ENCODE peak calls at places on chromosomes 13 and 19, in six cellular contexts. One of them, this sample, is unnamed.

GRCh38 chr13:30408319-30409101 is 13.8 kb upstream of the UBE2L5 start:
- DNase-seq in AG09309: no peak
- DNase-seq in astrocyte: peak; percentile 77
- DNase-seq in IMR-90: peak; percentile 79
- DNase-seq in cardiac muscle cell: peak; percentile 88
- DNase-seq in cardiac fibroblast: peak; percentile 92
- DNase-seq in this sample: peak; percentile 89

GRCh38 chr19:29098863-29099481 is 114.0 kb downstream of the UQCRFS1 start:
- DNase-seq in astrocyte: no peak
- DNase-seq in IMR-90: peak; percentile 77
- DNase-seq in cardiac muscle cell: no peak
- DNase-seq in cardiac fibroblast: peak; percentile 83
- DNase-seq in AG09309: peak; percentile 92
- DNase-seq in this sample: peak; percentile 94

GRCh38 chr19:52603558-52604207 is 33.6 kb downstream of the ZNF701 start:
- DNase-seq in IMR-90: peak; percentile 28
- DNase-seq in AG09309: peak; percentile 85
- DNase-seq in astrocyte: peak; percentile 12
- DNase-seq in cardiac fibroblast: peak; percentile 53
- DNase-seq in cardiac muscle cell: no peak
- DNase-seq in this sample: peak; percentile 82

GRCh38 chr19:13100871-13101589 is 1.6 kb downstream of the LYL1 start:
- DNase-seq in cardiac fibroblast: no peak
- DNase-seq in IMR-90: no peak
- DNase-seq in AG09309: no peak
- DNase-seq in astrocyte: no peak
- DNase-seq in cardiac muscle cell: no peak
- DNase-seq in this sample: no peak

GRCh38 chr13:34967851-34968562 is 25.9 kb downstream of the NBEA start:
- DNase-seq in cardiac muscle cell: no peak
- DNase-seq in cardiac fibroblast: no peak
- DNase-seq in astrocyte: peak; percentile 67
- DNase-seq in IMR-90: no peak
- DNase-seq in AG09309: no peak
- DNase-seq in this sample: no peak

GRCh38 chr13:30792257-30793000 is 57.1 kb downstream of the ALOX5AP start:
- DNase-seq in astrocyte: peak; percentile 93
- DNase-seq in AG09309: peak; percentile 85
- DNase-seq in cardiac fibroblast: peak; percentile 95
- DNase-seq in cardiac muscle cell: no peak
- DNase-seq in IMR-90: peak; percentile 94
- DNase-seq in this sample: peak; percentile 94

GRCh38 chr13:74301200-74302063 is 167.2 kb upstream of the KLF12 start:
- DNase-seq in AG09309: no peak
- DNase-seq in cardiac fibroblast: no peak
- DNase-seq in astrocyte: peak; percentile 20
- DNase-seq in cardiac muscle cell: no peak
- DNase-seq in IMR-90: peak; percentile 24
- DNase-seq in this sample: no peak

GRCh38 chr13:50353651-50354415 is 338.6 kb downstream of the KCNRG start:
- DNase-seq in IMR-90: peak; percentile 62
- DNase-seq in AG09309: no peak
- DNase-seq in cardiac muscle cell: no peak
- DNase-seq in astrocyte: peak; percentile 68
- DNase-seq in cardiac fibroblast: no peak
- DNase-seq in this sample: peak; percentile 87

GRCh38 chr19:55080121-55080914 is 4.6 kb downstream of the EPS8L1 start:
- DNase-seq in cardiac muscle cell: peak; percentile 75
- DNase-seq in astrocyte: no peak
- DNase-seq in IMR-90: peak; percentile 55
- DNase-seq in AG09309: no peak
- DNase-seq in cardiac fibroblast: peak; percentile 64
- DNase-seq in this sample: peak; percentile 67

GRCh38 chr13:106139407-106139806 is 396.1 kb downstream of the EFNB2 start:
- DNase-seq in AG09309: no peak
- DNase-seq in cardiac muscle cell: no peak
- DNase-seq in cardiac fibroblast: no peak
- DNase-seq in IMR-90: peak; percentile 38
- DNase-seq in astrocyte: no peak
- DNase-seq in this sample: peak; percentile 51

GRCh38 chr19:50358483-50359431 is 6.7 kb downstream of the NAPSA start:
- DNase-seq in AG09309: no peak
- DNase-seq in cardiac fibroblast: peak; percentile 61
- DNase-seq in cardiac muscle cell: no peak
- DNase-seq in IMR-90: peak; percentile 20
- DNase-seq in astrocyte: no peak
- DNase-seq in this sample: peak; percentile 48

GRCh38 chr19:44598880-44599279 is 14.5 kb upstream of the IGSF23 start:
- DNase-seq in IMR-90: no peak
- DNase-seq in astrocyte: no peak
- DNase-seq in cardiac muscle cell: no peak
- DNase-seq in cardiac fibroblast: no peak
- DNase-seq in AG09309: no peak
- DNase-seq in this sample: no peak

GRCh38 chr13:76421011-76421410 is 465.2 kb downstream of the KCTD12 start:
- DNase-seq in AG09309: no peak
- DNase-seq in cardiac fibroblast: no peak
- DNase-seq in astrocyte: no peak
- DNase-seq in cardiac muscle cell: no peak
- DNase-seq in IMR-90: no peak
- DNase-seq in this sample: no peak

GRCh38 chr13:68185767-68186166 is 955.6 kb upstream of the PCDH9 start:
- DNase-seq in cardiac muscle cell: no peak
- DNase-seq in IMR-90: no peak
- DNase-seq in cardiac fibroblast: peak; percentile 0
- DNase-seq in astrocyte: no peak
- DNase-seq in AG09309: no peak
- DNase-seq in this sample: peak; percentile 5

GRCh38 chr13:72463561-72463960 is 263.9 kb downstream of the MZT1 start:
- DNase-seq in astrocyte: peak; percentile 84
- DNase-seq in AG09309: no peak
- DNase-seq in cardiac fibroblast: peak; percentile 37
- DNase-seq in IMR-90: no peak
- DNase-seq in cardiac muscle cell: peak; percentile 87
- DNase-seq in this sample: peak; percentile 5

GRCh38 chr13:37956536-37956935 is 87.0 kb upstream of the TRPC4 start:
- DNase-seq in astrocyte: no peak
- DNase-seq in cardiac fibroblast: no peak
- DNase-seq in cardiac muscle cell: no peak
- DNase-seq in AG09309: no peak
- DNase-seq in IMR-90: no peak
- DNase-seq in this sample: no peak

GRCh38 chr13:37959284-37959683 is 89.7 kb upstream of the TRPC4 start:
- DNase-seq in cardiac muscle cell: no peak
- DNase-seq in cardiac fibroblast: no peak
- DNase-seq in astrocyte: no peak
- DNase-seq in IMR-90: no peak
- DNase-seq in AG09309: no peak
- DNase-seq in this sample: no peak

GRCh38 chr13:37966266-37966665 is 96.7 kb upstream of the TRPC4 start:
- DNase-seq in IMR-90: no peak
- DNase-seq in cardiac muscle cell: no peak
- DNase-seq in cardiac fibroblast: no peak
- DNase-seq in astrocyte: no peak
- DNase-seq in AG09309: no peak
- DNase-seq in this sample: no peak

DNA sequence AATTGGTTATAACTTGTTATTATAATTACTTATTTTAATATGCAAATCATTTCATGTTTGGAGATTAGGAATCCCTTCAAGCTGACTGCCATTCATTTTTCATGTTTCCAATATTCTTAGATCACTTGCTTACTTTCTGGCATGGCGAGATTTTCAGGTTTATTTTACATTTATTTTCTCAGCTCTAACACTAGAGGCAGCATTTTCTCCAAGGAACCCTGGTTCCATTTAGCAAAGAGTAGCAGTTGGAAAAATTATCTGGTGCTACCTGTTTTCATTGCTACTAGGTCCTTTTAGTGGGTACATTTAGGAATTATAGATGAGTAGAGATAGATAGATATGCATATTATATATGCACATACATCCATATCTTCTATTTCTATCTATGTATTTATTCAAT is 90.9 kb upstream of the TRPC4 start:
- DNase-seq in AG09309: no peak
- DNase-seq in astrocyte: no peak
- DNase-seq in cardiac fibroblast: peak; percentile 6
- DNase-seq in IMR-90: peak; percentile 1
- DNase-seq in cardiac muscle cell: no peak
- DNase-seq in this sample: no peak
- TF ChIP-seq CTCF in AG09309: peak; percentile 30
- TF ChIP-seq CTCF in astrocyte: peak; percentile 25
- TF ChIP-seq CTCF in cardiac fibroblast: peak; percentile 30
- TF ChIP-seq CTCF in IMR-90: peak; percentile 16
- TF ChIP-seq CTCF in cardiac muscle cell: peak; percentile 31
- TF ChIP-seq CTCF in this sample: peak; percentile 33

GRCh38 chr13:49220035-49220855 is at the start of gene MLNR:
- DNase-seq in cardiac fibroblast: peak; percentile 32
- DNase-seq in IMR-90: no peak
- DNase-seq in cardiac muscle cell: peak; percentile 48
- DNase-seq in astrocyte: peak; percentile 17
- DNase-seq in AG09309: no peak
- DNase-seq in this sample: peak; percentile 33
- TF ChIP-seq CTCF in cardiac fibroblast: no peak
- TF ChIP-seq CTCF in IMR-90: no peak
- TF ChIP-seq CTCF in cardiac muscle cell: no peak
- TF ChIP-seq CTCF in astrocyte: no peak
- TF ChIP-seq CTCF in AG09309: peak; percentile 5
- TF ChIP-seq CTCF in this sample: no peak

GRCh38 chr19:41161903-41162302 is 31.1 kb upstream of the CYP2S1 start:
- DNase-seq in AG09309: no peak
- DNase-seq in IMR-90: no peak
- DNase-seq in astrocyte: no peak
- DNase-seq in cardiac muscle cell: no peak
- DNase-seq in cardiac fibroblast: no peak
- DNase-seq in this sample: no peak

GRCh38 chr19:41159861-41160260 is 33.2 kb upstream of the CYP2S1 start:
- DNase-seq in cardiac muscle cell: no peak
- DNase-seq in astrocyte: no peak
- DNase-seq in cardiac fibroblast: no peak
- DNase-seq in IMR-90: no peak
- DNase-seq in AG09309: no peak
- DNase-seq in this sample: no peak

GRCh38 chr19:41154060-41154459 is 39.0 kb upstream of the CYP2S1 start:
- DNase-seq in IMR-90: no peak
- DNase-seq in AG09309: no peak
- DNase-seq in astrocyte: no peak
- DNase-seq in cardiac muscle cell: no peak
- DNase-seq in cardiac fibroblast: no peak
- DNase-seq in this sample: no peak

DNA sequence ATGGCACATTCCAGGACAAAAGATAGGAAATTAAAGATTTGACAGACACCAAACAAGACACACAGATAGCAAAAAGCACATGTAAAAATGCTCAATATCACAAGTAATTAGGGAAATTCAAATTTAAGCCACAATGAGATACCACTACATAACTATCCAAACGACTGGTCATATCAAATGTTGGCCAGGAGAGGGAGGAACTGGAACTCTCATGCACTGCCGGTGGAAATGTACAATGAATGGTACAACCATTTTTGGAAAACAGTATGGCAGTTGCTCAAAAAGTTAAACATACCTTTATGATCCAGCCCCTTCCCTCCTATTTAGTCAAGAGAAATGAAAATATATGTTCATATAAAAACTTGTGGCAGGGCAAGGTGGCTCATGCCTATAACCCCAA is 36.8 kb upstream of the CYP2S1 start:
- DNase-seq in AG09309: no peak
- DNase-seq in cardiac fibroblast: no peak
- DNase-seq in IMR-90: no peak
- DNase-seq in astrocyte: no peak
- DNase-seq in cardiac muscle cell: no peak
- DNase-seq in this sample: no peak
- TF ChIP-seq CTCF in AG09309: no peak
- TF ChIP-seq CTCF in cardiac fibroblast: peak; percentile 13
- TF ChIP-seq CTCF in IMR-90: no peak
- TF ChIP-seq CTCF in astrocyte: no peak
- TF ChIP-seq CTCF in cardiac muscle cell: peak; percentile 16
- TF ChIP-seq CTCF in this sample: peak; percentile 15

GRCh38 chr19:14782978-14783545 is 4.7 kb upstream of the ADGRE2 start:
- DNase-seq in AG09309: no peak
- DNase-seq in astrocyte: no peak
- DNase-seq in cardiac muscle cell: no peak
- DNase-seq in IMR-90: no peak
- DNase-seq in cardiac fibroblast: no peak
- DNase-seq in this sample: no peak

GRCh38 chr19:14786421-14786851 is 8.1 kb upstream of the ADGRE2 start:
- DNase-seq in IMR-90: no peak
- DNase-seq in cardiac muscle cell: peak; percentile 25
- DNase-seq in astrocyte: no peak
- DNase-seq in AG09309: no peak
- DNase-seq in cardiac fibroblast: peak; percentile 26
- DNase-seq in this sample: no peak
- TF ChIP-seq CTCF in IMR-90: peak; percentile 27
- TF ChIP-seq CTCF in cardiac muscle cell: peak; percentile 90
- TF ChIP-seq CTCF in astrocyte: peak; percentile 17
- TF ChIP-seq CTCF in AG09309: peak; percentile 80
- TF ChIP-seq CTCF in cardiac fibroblast: peak; percentile 71
- TF ChIP-seq CTCF in this sample: peak; percentile 53

GRCh38 chr13:80362488-80362887 is 21.6 kb upstream of the SPRY2 start:
- DNase-seq in AG09309: no peak
- DNase-seq in astrocyte: no peak
- DNase-seq in cardiac fibroblast: no peak
- DNase-seq in cardiac muscle cell: no peak
- DNase-seq in IMR-90: no peak
- DNase-seq in this sample: no peak

GRCh38 chr13:80360298-80360827 is 19.4 kb upstream of the SPRY2 start:
- DNase-seq in IMR-90: no peak
- DNase-seq in AG09309: no peak
- DNase-seq in cardiac muscle cell: no peak
- DNase-seq in astrocyte: no peak
- DNase-seq in cardiac fibroblast: peak; percentile 6
- DNase-seq in this sample: no peak

GRCh38 chr13:80363890-80364503 is 23.1 kb upstream of the SPRY2 start:
- DNase-seq in IMR-90: peak; percentile 49
- DNase-seq in cardiac muscle cell: no peak
- DNase-seq in astrocyte: no peak
- DNase-seq in cardiac fibroblast: peak; percentile 61
- DNase-seq in AG09309: no peak
- DNase-seq in this sample: peak; percentile 48

GRCh38 chr13:80361298-80361697 is 20.4 kb upstream of the SPRY2 start:
- DNase-seq in astrocyte: no peak
- DNase-seq in cardiac muscle cell: no peak
- DNase-seq in AG09309: no peak
- DNase-seq in IMR-90: no peak
- DNase-seq in cardiac fibroblast: no peak
- DNase-seq in this sample: no peak

DNA sequence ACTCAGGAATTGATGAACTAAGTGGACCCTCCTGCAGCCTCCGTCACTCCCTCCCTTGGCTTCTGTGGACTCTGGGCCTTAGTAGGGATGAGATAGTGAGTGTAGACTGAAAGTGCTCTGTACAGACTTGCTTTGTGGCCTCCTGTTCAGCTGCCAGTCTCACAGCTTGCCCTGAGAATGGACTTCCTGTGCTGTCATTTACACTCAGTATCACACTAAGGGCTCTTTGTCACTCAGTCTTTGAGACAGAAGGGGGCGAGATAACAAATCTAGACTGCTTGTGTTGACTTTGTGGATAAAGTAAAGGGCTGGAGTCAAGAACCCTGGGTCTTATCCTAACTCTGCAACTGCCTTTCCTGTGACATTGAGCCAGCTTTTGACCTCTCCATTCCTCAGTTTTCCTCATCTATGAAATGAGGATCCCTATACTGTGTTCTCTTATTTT is 21.0 kb upstream of the SPRY2 start:
- DNase-seq in cardiac fibroblast: no peak
- DNase-seq in cardiac muscle cell: peak; percentile 83
- DNase-seq in AG09309: no peak
- DNase-seq in IMR-90: no peak
- DNase-seq in astrocyte: no peak
- DNase-seq in this sample: no peak
- TF ChIP-seq CTCF in cardiac fibroblast: no peak
- TF ChIP-seq CTCF in cardiac muscle cell: no peak
- TF ChIP-seq CTCF in AG09309: no peak
- TF ChIP-seq CTCF in IMR-90: no peak
- TF ChIP-seq CTCF in astrocyte: no peak
- TF ChIP-seq CTCF in this sample: no peak

This sample was measured in fibroblast of mammary gland.